ENCODE peak calls at places on chromosomes 12 and 14, in nine cellular contexts. One of them, this sample, is unnamed. For H3K4me1, the result is how much of the 10 kb centered on the place peaks cover.

GRCh38 chr12:29503283-29503682 is 5.8 kb upstream of the OVCH1 start:
- DNase-seq in ovary: no peak
- DNase-seq in tibial artery: no peak
- DNase-seq in BE2C: no peak
- DNase-seq in GM23248: no peak
- DNase-seq in Peyer's patch: no peak
- DNase-seq in body of pancreas: no peak
- DNase-seq in HCT116: no peak
- DNase-seq in esophagus squamous epithelium: no peak
- DNase-seq in this sample: no peak

GRCh38 chr14:87252103-87252502 is 740.9 kb downstream of the GALC start:
- DNase-seq in esophagus squamous epithelium: no peak
- DNase-seq in GM23248: no peak
- DNase-seq in ovary: no peak
- DNase-seq in HCT116: no peak
- DNase-seq in tibial artery: no peak
- DNase-seq in Peyer's patch: no peak
- DNase-seq in BE2C: no peak
- DNase-seq in body of pancreas: no peak
- DNase-seq in this sample: no peak

GRCh38 chr14:23984891-23985607 is 3.7 kb upstream of the DHRS4L2 start:
- DNase-seq in body of pancreas: no peak
- DNase-seq in ovary: no peak
- DNase-seq in BE2C: no peak
- DNase-seq in GM23248: peak
- DNase-seq in tibial artery: no peak
- DNase-seq in Peyer's patch: no peak
- DNase-seq in HCT116: no peak
- DNase-seq in esophagus squamous epithelium: no peak
- DNase-seq in this sample: no peak

GRCh38 chr12:46372852-46373302 is 304 bp upstream of the SLC38A2 start:
- DNase-seq in tibial artery: no peak
- DNase-seq in esophagus squamous epithelium: no peak
- DNase-seq in Peyer's patch: no peak
- DNase-seq in HCT116: no peak
- DNase-seq in ovary: no peak
- DNase-seq in body of pancreas: no peak
- DNase-seq in BE2C: no peak
- DNase-seq in GM23248: no peak
- DNase-seq in this sample: no peak

GRCh38 chr14:53875337-53875897 is 81.2 kb downstream of the BMP4 start:
- DNase-seq in GM23248: no peak
- DNase-seq in BE2C: no peak
- DNase-seq in esophagus squamous epithelium: no peak
- DNase-seq in ovary: no peak
- DNase-seq in body of pancreas: no peak
- DNase-seq in tibial artery: no peak
- DNase-seq in Peyer's patch: no peak
- DNase-seq in HCT116: no peak
- DNase-seq in this sample: no peak

GRCh38 chr12:16585781-16586180 is 20.2 kb downstream of the LMO3 start:
- DNase-seq in HCT116: no peak
- DNase-seq in ovary: no peak
- DNase-seq in Peyer's patch: no peak
- DNase-seq in GM23248: no peak
- DNase-seq in esophagus squamous epithelium: no peak
- DNase-seq in body of pancreas: no peak
- DNase-seq in BE2C: no peak
- DNase-seq in tibial artery: no peak
- DNase-seq in this sample: no peak

GRCh38 chr14:93084866-93085857 is 30.6 kb downstream of the ITPK1 start:
- DNase-seq in esophagus squamous epithelium: no peak
- DNase-seq in Peyer's patch: no peak
- DNase-seq in HCT116: no peak
- DNase-seq in BE2C: no peak
- DNase-seq in tibial artery: no peak
- DNase-seq in GM23248: no peak
- DNase-seq in ovary: no peak
- DNase-seq in body of pancreas: no peak
- DNase-seq in this sample: no peak

GRCh38 chr12:121989951-121990647 is 31.6 kb upstream of the BCL7A start:
- DNase-seq in tibial artery: no peak
- DNase-seq in body of pancreas: no peak
- DNase-seq in Peyer's patch: no peak
- DNase-seq in BE2C: no peak
- DNase-seq in HCT116: no peak
- DNase-seq in esophagus squamous epithelium: no peak
- DNase-seq in GM23248: no peak
- DNase-seq in ovary: no peak
- DNase-seq in this sample: no peak

GRCh38 chr12:46661161-46661845 is 164.5 kb downstream of the SLC38A4 start:
- DNase-seq in Peyer's patch: no peak
- DNase-seq in GM23248: peak
- DNase-seq in esophagus squamous epithelium: no peak
- DNase-seq in ovary: no peak
- DNase-seq in tibial artery: no peak
- DNase-seq in body of pancreas: peak
- DNase-seq in HCT116: peak
- DNase-seq in BE2C: peak
- DNase-seq in this sample: peak

GRCh38 chr12:77746108-77746507 is 84.6 kb upstream of the NAV3 start:
- DNase-seq in esophagus squamous epithelium: no peak
- DNase-seq in Peyer's patch: no peak
- DNase-seq in HCT116: no peak
- DNase-seq in BE2C: no peak
- DNase-seq in body of pancreas: no peak
- DNase-seq in ovary: no peak
- DNase-seq in GM23248: no peak
- DNase-seq in tibial artery: no peak
- DNase-seq in this sample: no peak

DNA sequence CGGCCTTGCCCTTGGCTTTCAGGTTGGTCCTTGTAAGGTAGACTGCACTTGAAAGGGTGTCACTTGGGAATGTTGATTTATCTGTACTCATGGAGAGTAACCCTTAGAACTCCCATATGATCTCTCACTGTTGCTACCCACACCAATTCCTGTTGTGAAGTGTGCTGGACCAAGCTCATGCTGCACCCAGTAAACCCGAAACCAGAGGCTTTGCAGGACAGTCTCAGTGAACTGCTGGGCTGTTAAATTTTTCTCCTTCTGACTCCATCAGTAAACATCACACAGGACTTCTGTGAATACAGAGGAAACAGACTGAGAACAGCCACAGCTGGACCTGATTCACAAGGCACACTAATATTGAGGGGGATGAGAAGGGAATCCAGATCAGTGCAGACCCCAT is 783.0 kb downstream of the TMEM121 start:
- DNase-seq in body of pancreas: no peak
- DNase-seq in tibial artery: no peak
- DNase-seq in ovary: no peak
- DNase-seq in BE2C: no peak
- DNase-seq in GM23248: no peak
- DNase-seq in esophagus squamous epithelium: no peak
- DNase-seq in Peyer's patch: no peak
- DNase-seq in HCT116: no peak
- DNase-seq in this sample: no peak
- H3K4me3 ChIP-seq in body of pancreas: no peak
- H3K4me3 ChIP-seq in tibial artery: no peak
- H3K4me3 ChIP-seq in ovary: no peak
- H3K4me3 ChIP-seq in BE2C: no peak
- H3K4me3 ChIP-seq in GM23248: no peak
- H3K4me3 ChIP-seq in esophagus squamous epithelium: no peak
- H3K4me3 ChIP-seq in Peyer's patch: no peak
- H3K4me3 ChIP-seq in HCT116: no peak
- H3K4me3 ChIP-seq in this sample: no peak

GRCh38 chr14:55160989-55161388 is 30.4 kb downstream of the DLGAP5 start:
- DNase-seq in body of pancreas: no peak
- DNase-seq in tibial artery: no peak
- DNase-seq in esophagus squamous epithelium: no peak
- DNase-seq in Peyer's patch: no peak
- DNase-seq in HCT116: peak
- DNase-seq in BE2C: no peak
- DNase-seq in GM23248: peak
- DNase-seq in ovary: no peak
- DNase-seq in this sample: peak

GRCh38 chr14:55153951-55154350 is 24.9 kb downstream of the LGALS3 start:
- DNase-seq in Peyer's patch: no peak
- DNase-seq in esophagus squamous epithelium: no peak
- DNase-seq in HCT116: no peak
- DNase-seq in ovary: no peak
- DNase-seq in GM23248: no peak
- DNase-seq in body of pancreas: no peak
- DNase-seq in tibial artery: no peak
- DNase-seq in BE2C: no peak
- DNase-seq in this sample: no peak

GRCh38 chr14:55152052-55152753 is 23.2 kb downstream of the LGALS3 start:
- DNase-seq in HCT116: no peak
- DNase-seq in BE2C: no peak
- DNase-seq in ovary: no peak
- DNase-seq in esophagus squamous epithelium: no peak
- DNase-seq in GM23248: peak
- DNase-seq in Peyer's patch: no peak
- DNase-seq in body of pancreas: no peak
- DNase-seq in tibial artery: no peak
- DNase-seq in this sample: no peak

GRCh38 chr14:55158412-55158811 is 29.4 kb downstream of the LGALS3 start:
- DNase-seq in ovary: no peak
- DNase-seq in esophagus squamous epithelium: no peak
- DNase-seq in body of pancreas: no peak
- DNase-seq in Peyer's patch: no peak
- DNase-seq in GM23248: no peak
- DNase-seq in tibial artery: no peak
- DNase-seq in BE2C: no peak
- DNase-seq in HCT116: no peak
- DNase-seq in this sample: no peak

DNA sequence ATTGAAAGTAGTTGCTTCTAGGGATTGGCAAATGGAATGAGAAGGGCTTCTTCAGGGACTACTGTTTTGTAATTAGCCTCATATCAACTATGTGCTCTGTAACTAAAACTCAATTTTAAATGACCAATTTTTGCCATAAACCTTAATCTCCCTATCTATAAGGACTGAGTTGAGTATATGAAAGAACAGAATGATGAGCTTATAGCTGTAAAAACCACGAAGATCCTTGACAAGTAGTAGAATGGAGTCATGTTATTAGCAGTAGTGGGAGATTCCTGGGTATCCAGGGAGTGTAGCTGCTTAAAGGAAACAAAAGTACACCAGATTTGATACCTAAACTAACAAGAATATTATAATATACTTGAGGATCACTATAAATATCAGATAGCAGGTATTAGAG is 28.0 kb downstream of the LGALS3 start:
- DNase-seq in BE2C: no peak
- DNase-seq in esophagus squamous epithelium: no peak
- DNase-seq in HCT116: no peak
- DNase-seq in ovary: no peak
- DNase-seq in GM23248: no peak
- DNase-seq in Peyer's patch: no peak
- DNase-seq in tibial artery: no peak
- DNase-seq in body of pancreas: no peak
- DNase-seq in this sample: no peak
- H3K4me1 ChIP-seq in BE2C: under half
- H3K4me1 ChIP-seq in esophagus squamous epithelium: under half
- H3K4me1 ChIP-seq in HCT116: under half
- H3K4me1 ChIP-seq in ovary: under half
- H3K4me1 ChIP-seq in GM23248: under half
- H3K4me1 ChIP-seq in Peyer's patch: under half
- H3K4me1 ChIP-seq in tibial artery: under half
- H3K4me1 ChIP-seq in body of pancreas: under half
- H3K4me1 ChIP-seq in this sample: under half

DNA sequence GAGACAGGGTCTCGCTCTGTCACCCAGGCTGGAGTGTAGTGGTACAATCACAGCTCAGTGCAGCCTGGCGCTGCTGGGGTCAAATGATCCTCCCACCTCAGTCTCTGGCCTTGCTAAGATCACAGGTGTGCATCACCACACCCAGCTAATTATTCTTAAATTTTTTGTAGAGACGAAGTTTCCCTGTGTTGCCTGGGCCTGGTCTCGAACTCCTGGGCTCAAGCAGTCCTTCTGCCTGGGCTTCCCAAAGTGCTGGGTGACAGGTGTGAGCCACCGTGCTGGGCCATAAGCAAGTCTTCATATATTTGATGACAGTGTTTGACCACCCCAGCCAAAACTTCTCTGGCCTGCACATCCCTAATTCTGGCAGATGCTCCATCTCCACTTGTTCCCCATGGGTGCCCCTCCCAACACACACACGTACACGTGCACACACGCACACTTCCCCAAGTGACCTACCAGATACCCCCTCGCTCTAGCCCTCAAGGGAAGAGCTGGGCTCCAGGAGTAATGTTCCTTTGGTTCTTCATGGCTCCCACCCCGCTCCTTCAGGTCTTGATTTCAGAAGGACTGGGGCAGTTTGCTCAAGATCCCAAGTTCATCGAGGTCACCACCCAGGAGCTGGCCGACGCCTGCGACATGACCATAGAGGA is 104.3 kb upstream of the FKBP4 start:
- DNase-seq in esophagus squamous epithelium: no peak
- DNase-seq in body of pancreas: no peak
- DNase-seq in ovary: no peak
- DNase-seq in Peyer's patch: no peak
- DNase-seq in BE2C: no peak
- DNase-seq in tibial artery: no peak
- DNase-seq in GM23248: no peak
- DNase-seq in HCT116: no peak
- DNase-seq in this sample: no peak
- H3K4me3 ChIP-seq in esophagus squamous epithelium: peak
- H3K4me3 ChIP-seq in body of pancreas: no peak
- H3K4me3 ChIP-seq in ovary: peak
- H3K4me3 ChIP-seq in Peyer's patch: peak
- H3K4me3 ChIP-seq in BE2C: no peak
- H3K4me3 ChIP-seq in tibial artery: no peak
- H3K4me3 ChIP-seq in GM23248: no peak
- H3K4me3 ChIP-seq in HCT116: no peak
- H3K4me3 ChIP-seq in this sample: peak

DNA sequence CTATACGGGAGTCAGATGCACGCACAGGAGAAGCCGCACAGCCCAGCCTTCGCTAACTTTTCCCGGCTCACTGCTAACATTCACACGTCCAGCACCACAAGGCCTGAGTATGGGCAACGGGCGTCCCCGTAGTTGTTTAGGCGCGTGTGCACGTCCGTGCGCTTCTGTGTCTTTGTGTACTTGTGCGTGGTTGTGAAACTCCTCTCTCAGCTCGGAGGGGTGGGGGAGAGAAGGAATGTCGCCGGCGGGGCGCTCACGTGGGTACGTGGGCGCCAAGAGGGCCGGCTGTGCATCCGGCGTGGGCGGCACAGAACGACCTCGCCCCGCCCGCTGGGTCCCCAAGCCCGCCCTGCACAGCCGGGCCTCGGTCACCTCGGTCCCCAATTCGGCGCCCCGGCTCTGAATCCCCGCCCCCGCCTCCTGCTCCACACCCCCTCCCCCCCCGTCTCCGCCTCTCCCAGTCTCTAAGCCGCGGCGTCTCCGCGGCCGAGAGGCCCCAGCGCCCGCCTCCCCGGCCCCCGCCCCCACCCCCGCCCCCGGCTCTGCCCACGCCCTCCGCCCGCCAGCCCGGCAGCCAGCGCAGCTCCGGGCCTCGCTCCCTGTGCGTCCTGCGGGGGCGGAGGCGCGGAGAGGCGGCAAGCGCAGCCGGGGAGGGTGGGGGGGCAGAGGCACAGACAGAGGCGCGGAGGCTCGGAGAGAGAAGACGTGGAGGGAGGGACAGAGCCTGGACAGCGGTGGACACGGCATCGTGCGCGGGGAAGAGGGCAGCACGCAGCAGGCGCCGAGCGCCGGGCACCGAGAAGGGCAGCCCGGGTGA is at the start of gene NAB2:
- DNase-seq in HCT116: peak
- DNase-seq in BE2C: peak
- DNase-seq in Peyer's patch: peak
- DNase-seq in GM23248: peak
- DNase-seq in ovary: peak
- DNase-seq in esophagus squamous epithelium: peak
- DNase-seq in body of pancreas: peak
- DNase-seq in tibial artery: peak
- DNase-seq in this sample: peak
- H3K4me1 ChIP-seq in HCT116: under half
- H3K4me1 ChIP-seq in BE2C: under half
- H3K4me1 ChIP-seq in Peyer's patch: under half
- H3K4me1 ChIP-seq in GM23248: under half
- H3K4me1 ChIP-seq in ovary: under half
- H3K4me1 ChIP-seq in esophagus squamous epithelium: half or more
- H3K4me1 ChIP-seq in body of pancreas: under half
- H3K4me1 ChIP-seq in tibial artery: half or more
- H3K4me1 ChIP-seq in this sample: half or more